ENCODE peak calls at places on chromosome 4, in six cellular contexts. I is tibial artery, O is body of pancreas, L is SK-N-SH, B is kidney epithelial cell, T is brain microvascular endothelial cell. K is an unnamed sample.
A peak's percentile ranks its signal among the peaks of the same experiment; 100 is the strongest.

GRCh38 chr4:94957030-94957429 is 199.3 kb downstream of the BMPR1B start:
- DNase-seq in I (no peak), O (no peak), L (no peak), B (no peak), T (no peak), K (no peak)

GRCh38 chr4:159273126-159273438 is 170.2 kb downstream of the RAPGEF2 start:
- DNase-seq in I (no peak), O (no peak), L (peak; percentile 45), B (no peak), T (no peak), K (no peak)

GRCh38 chr4:143489116-143489515 is 24.4 kb upstream of the SMARCA5 start:
- DNase-seq in I (no peak), O (no peak), L (no peak), B (no peak), T (peak; percentile 38), K (no peak)

GRCh38 chr4:87007345-87008181 is 72.8 kb downstream of the AFF1 start:
- DNase-seq in I (peak; percentile 72), O (peak; percentile 58), L (peak; percentile 61), B (no peak), T (peak; percentile 44), K (no peak)

GRCh38 chr4:681736-682451 is 7.1 kb downstream of the SLC49A3 start:
- DNase-seq in I (no peak), O (peak; percentile 70), L (peak; percentile 88), B (no peak), T (no peak), K (no peak)

GRCh38 chr4:87947381-87948160 is 27.9 kb upstream of the SPP1 start:
- DNase-seq in I (no peak), O (no peak), L (no peak), B (peak; percentile 10), T (no peak), K (no peak)

GRCh38 chr4:20496078-20496477 is 204.2 kb upstream of the PACRGL start:
- DNase-seq in I (no peak), O (no peak), L (no peak), B (no peak), T (no peak), K (no peak)

GRCh38 chr4:86993909-86994672 is 59.3 kb downstream of the AFF1 start:
- DNase-seq in I (no peak), O (peak; percentile 52), L (no peak), B (no peak), T (no peak), K (no peak)

GRCh38 chr4:120842046-120842445 is 80.5 kb downstream of the PRDM5 start:
- DNase-seq in I (no peak), O (no peak), L (peak; percentile 21), B (no peak), T (peak; percentile 78), K (peak; percentile 46)

GRCh38 chr4:158610790-158611189 is 60.9 kb downstream of the C4orf46 start:
- DNase-seq in I (no peak), O (no peak), L (no peak), B (no peak), T (peak; percentile 19), K (no peak)

GRCh38 chr4:1539132-1539755 is 133.0 kb upstream of the NKX1-1 start:
- DNase-seq in I (no peak), O (no peak), L (no peak), B (no peak), T (no peak), K (no peak)

GRCh38 chr4:134132086-134132783 is 69.4 kb downstream of the PABPC4L start:
- DNase-seq in I (no peak), O (no peak), L (no peak), B (no peak), T (no peak), K (no peak)

GRCh38 chr4:143700060-143700419 is 435 bp downstream of the FREM3 start:
- DNase-seq in I (no peak), O (peak; percentile 17), L (peak; percentile 15), B (no peak), T (no peak), K (no peak)

GRCh38 chr4:2545321-2546013 is 9.0 kb downstream of the FAM193A start:
- DNase-seq in I (no peak), O (no peak), L (no peak), B (no peak), T (no peak), K (no peak)

GRCh38 chr4:19883841-19884240 is 367.9 kb upstream of the SLIT2 start:
- DNase-seq in I (no peak), O (no peak), L (no peak), B (no peak), T (no peak), K (peak; percentile 3)

GRCh38 chr4:3689006-3689405 is 77.2 kb upstream of the ADRA2C start:
- DNase-seq in I (no peak), O (no peak), L (no peak), B (no peak), T (no peak), K (no peak)

GRCh38 chr4:48237996-48238645 is 31.5 kb downstream of the TEC start:
- DNase-seq in I (no peak), O (no peak), L (no peak), B (no peak), T (no peak), K (no peak)

GRCh38 chr4:118941149-118941548 is 52.5 kb downstream of the SYNPO2 start:
- DNase-seq in I (peak; percentile 78), O (no peak), L (no peak), B (no peak), T (no peak), K (no peak)

GRCh38 chr4:105236202-105236916 is 89.7 kb downstream of the TET2 start:
- DNase-seq in I (no peak), O (no peak), L (no peak), B (no peak), T (no peak), K (no peak)

GRCh38 chr4:9916937-9917336 is 104.4 kb downstream of the SLC2A9 start:
- DNase-seq in I (no peak), O (no peak), L (no peak), B (no peak), T (no peak), K (no peak)

GRCh38 chr4:121199742-121200561 is 35.8 kb upstream of the TNIP3 start:
- DNase-seq in I (no peak), O (no peak), L (no peak), B (no peak), T (no peak), K (no peak)

GRCh38 chr4:1910643-1911042 is 39.5 kb downstream of the NSD2 start:
- DNase-seq in I (no peak), O (peak; percentile 22), L (peak; percentile 61), B (peak; percentile 26), T (peak; percentile 71), K (peak; percentile 12)

GRCh38 chr4:141802324-141802723 is 165.9 kb downstream of the IL15 start:
- DNase-seq in I (no peak), O (no peak), L (no peak), B (peak; percentile 52), T (no peak), K (peak; percentile 74)

GRCh38 chr4:37685211-37685725 is 908 bp downstream of the RELL1 start:
- DNase-seq in I (no peak), O (no peak), L (no peak), B (no peak), T (no peak), K (no peak)

GRCh38 chr4:42568610-42569207 is 88.2 kb downstream of the ATP8A1 start:
- DNase-seq in I (peak; percentile 57), O (peak; percentile 73), L (peak; percentile 64), B (peak; percentile 14), T (peak; percentile 69), K (peak; percentile 12)

GRCh38 chr4:185481390-185481789 is 9.9 kb upstream of the CCDC110 start:
- DNase-seq in I (no peak), O (no peak), L (no peak), B (no peak), T (no peak), K (no peak)

GRCh38 chr4:8874896-8875680 is 3.4 kb upstream of the HMX1 start:
- DNase-seq in I (no peak), O (no peak), L (no peak), B (no peak), T (no peak), K (no peak)

DNA sequence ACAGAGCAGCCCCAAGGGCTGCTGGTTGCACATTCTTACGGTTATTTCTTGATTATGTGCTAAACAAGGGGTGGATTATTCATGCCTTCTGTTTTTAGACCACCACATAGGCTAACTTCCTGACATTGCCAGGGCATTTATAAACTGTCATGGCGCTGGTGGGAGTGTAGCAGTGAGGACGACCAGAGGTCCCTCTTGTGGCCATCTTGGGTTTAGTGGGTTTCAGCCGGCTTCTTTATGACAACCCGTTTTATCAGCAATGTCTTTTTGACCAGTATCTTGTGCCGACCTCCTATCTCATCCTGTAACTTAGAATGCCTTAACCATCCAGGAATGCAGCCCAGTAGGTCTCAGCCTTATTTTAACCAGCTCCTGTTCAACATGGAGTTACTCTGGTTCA is 212.4 kb upstream of the GRID2 start:
- DNase-seq in I (no peak), O (no peak), L (no peak), B (no peak), T (no peak), K (no peak)
- TF ChIP-seq CTCF in I (no peak), O (no peak), L (peak; percentile 45), B (peak; percentile 3), T (no peak), K (no peak)

DNA sequence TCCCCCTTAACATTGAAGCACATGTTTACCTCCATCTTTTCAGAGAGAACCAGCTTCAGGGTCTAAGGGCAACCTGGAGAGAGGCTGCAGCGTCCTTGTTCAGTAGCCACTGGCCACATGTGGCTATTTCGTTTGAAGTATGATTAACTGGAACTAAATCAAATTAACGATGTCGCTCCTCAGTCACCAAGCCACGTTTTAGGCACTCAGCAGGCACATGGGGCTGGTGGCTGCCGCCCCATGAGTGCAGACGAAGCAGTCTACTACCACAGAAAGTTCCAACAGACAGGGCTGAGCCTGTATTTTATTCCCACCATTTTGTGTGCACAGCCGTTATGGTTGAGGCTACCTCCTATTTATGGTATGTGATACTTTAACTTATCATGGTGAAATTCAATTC is 99.4 kb downstream of the WFS1 start:
- DNase-seq in I (no peak), O (no peak), L (no peak), B (no peak), T (no peak), K (no peak)
- H3K4me3 ChIP-seq in I (no peak overlapping the region), O (no peak overlapping the region), L (no peak overlapping the region), B (no peak overlapping the region), T (no peak overlapping the region), K (no peak overlapping the region)

GRCh38 chr4:180057891-180058643 is 2185.1 kb upstream of the TENM3 start:
- DNase-seq in I (no peak), O (peak; percentile 52), L (peak; percentile 53), B (no peak), T (no peak), K (no peak)

GRCh38 chr4:180058731-180059215 is 2184.4 kb upstream of the TENM3 start:
- DNase-seq in I (no peak), O (peak; percentile 71), L (peak; percentile 63), B (no peak), T (no peak), K (no peak)

GRCh38 chr4:180059216-180059881 is 2183.9 kb upstream of the TENM3 start:
- DNase-seq in I (no peak), O (peak; percentile 29), L (peak; percentile 31), B (no peak), T (no peak), K (no peak)

GRCh38 chr4:180057198-180057821 is 2185.9 kb upstream of the TENM3 start:
- DNase-seq in I (no peak), O (no peak), L (peak; percentile 18), B (no peak), T (no peak), K (no peak)

GRCh38 chr4:180060159-180060889 is 2182.9 kb upstream of the TENM3 start:
- DNase-seq in I (no peak), O (no peak), L (peak; percentile 11), B (no peak), T (no peak), K (no peak)
- TF ChIP-seq CTCF in I (no peak), O (no peak), L (no peak), B (peak; percentile 44), T (peak; percentile 32), K (no peak)

GRCh38 chr4:183722738-183723560 is 63.9 kb downstream of the TRAPPC11 start:
- DNase-seq in I (peak; percentile 33), O (peak; percentile 76), L (peak; percentile 85), B (no peak), T (peak; percentile 17), K (no peak)
- H3K4me3 ChIP-seq in I (peak overlapping the region; percentile 52), O (peak overlapping the region; percentile 13), L (peak overlapping the region; percentile 59), B (peak overlapping the region; percentile 40), T (peak overlapping the region; percentile 51), K (peak overlapping the region; percentile 53)

K was measured in AG04449.